ENCODE peak calls at places on chromosomes 2 and 18, in five cellular contexts. P, Q, D, V and L are unnamed samples.

GRCh38 chr2:226427538-226428307 is 371.9 kb downstream of the IRS1 start:
- DNase-seq in P (peak; percentile 92), Q (no peak), D (peak; percentile 95), V (peak; percentile 67), L (no peak)

GRCh38 chr2:39469807-39470206 is 32.7 kb upstream of the MAP4K3 start:
- DNase-seq in P (peak; percentile 54), Q (no peak), D (peak; percentile 58), V (peak; percentile 76), L (peak; percentile 20)

GRCh38 chr2:9897331-9897737 is 54.1 kb downstream of the TAF1B start:
- DNase-seq in P (peak; percentile 93), Q (peak; percentile 96), D (peak; percentile 95), V (peak; percentile 83), L (no peak)

GRCh38 chr2:191927991-191928390 is 81.1 kb upstream of the CAVIN2 start:
- DNase-seq in P (peak; percentile 79), Q (no peak), D (peak; percentile 92), V (no peak), L (no peak)

GRCh38 chr2:165373322-165374025 is 96.0 kb upstream of the CSRNP3 start:
- DNase-seq in P (no peak), Q (no peak), D (no peak), V (no peak), L (no peak)

GRCh38 chr18:78875268-78875997 is 104.2 kb upstream of the SALL3 start:
- DNase-seq in P (no peak), Q (peak; percentile 80), D (no peak), V (peak; percentile 5), L (no peak)

GRCh38 chr2:203909192-203909945 is 27.2 kb upstream of the ICOS start:
- DNase-seq in P (peak; percentile 79), Q (no peak), D (peak; percentile 78), V (peak; percentile 45), L (no peak)

GRCh38 chr2:120558892-120559291 is 176.8 kb upstream of the GLI2 start:
- DNase-seq in P (no peak), Q (no peak), D (no peak), V (no peak), L (no peak)

GRCh38 chr2:46547223-46548102 is 68.1 kb downstream of the TMEM247 start:
- DNase-seq in P (no peak), Q (no peak), D (no peak), V (no peak), L (no peak)

GRCh38 chr2:44981714-44982108 is 27.5 kb downstream of the SIX2 start:
- DNase-seq in P (peak; percentile 69), Q (no peak), D (peak; percentile 76), V (peak; percentile 72), L (peak; percentile 77)

GRCh38 chr2:162613839-162614238 is 224.7 kb downstream of the KCNH7 start:
- DNase-seq in P (no peak), Q (no peak), D (no peak), V (no peak), L (no peak)

GRCh38 chr2:168210216-168210897 is 37.0 kb downstream of the STK39 start:
- DNase-seq in P (peak; percentile 33), Q (no peak), D (no peak), V (no peak), L (no peak)

GRCh38 chr2:128268611-128269357 is 49.9 kb downstream of the HS6ST1 start:
- DNase-seq in P (no peak), Q (no peak), D (no peak), V (no peak), L (no peak)

GRCh38 chr2:160375802-160376469 is 117.7 kb downstream of the RBMS1 start:
- DNase-seq in P (peak; percentile 58), Q (no peak), D (peak; percentile 59), V (no peak), L (no peak)

GRCh38 chr2:43155842-43156511 is 70.4 kb downstream of the ZFP36L2 start:
- DNase-seq in P (no peak), Q (no peak), D (no peak), V (no peak), L (no peak)

GRCh38 chr2:56380861-56381260 is 197.1 kb downstream of the CCDC85A start:
- DNase-seq in P (peak; percentile 57), Q (no peak), D (no peak), V (no peak), L (no peak)

GRCh38 chr2:109032229-109032800 is 43.3 kb upstream of the EDAR start:
- DNase-seq in P (no peak), Q (no peak), D (no peak), V (no peak), L (no peak)

GRCh38 chr2:71863338-71863737 is 284.3 kb downstream of the CYP26B1 start:
- DNase-seq in P (no peak), Q (no peak), D (no peak), V (no peak), L (no peak)

GRCh38 chr2:55839182-55839819 is 84.3 kb downstream of the EFEMP1 start:
- DNase-seq in P (peak; percentile 50), Q (no peak), D (peak; percentile 42), V (peak; percentile 84), L (no peak)

GRCh38 chr18:52150050-52150449 is 189.9 kb upstream of the DCC start:
- DNase-seq in P (no peak), Q (no peak), D (no peak), V (peak; percentile 33), L (no peak)

GRCh38 chr2:21020668-21021288 is 23.1 kb downstream of the APOB start:
- DNase-seq in P (no peak), Q (no peak), D (no peak), V (no peak), L (no peak)

GRCh38 chr2:86352137-86352931 is 14.9 kb upstream of the REEP1 start:
- DNase-seq in P (no peak), Q (no peak), D (no peak), V (no peak), L (no peak)

GRCh38 chr2:236579746-236580315 is 10.2 kb downstream of the ACKR3 start:
- DNase-seq in P (no peak), Q (no peak), D (no peak), V (no peak), L (no peak)

GRCh38 chr2:42858140-42859005 is 66.0 kb upstream of the HAAO start:
- DNase-seq in P (no peak), Q (no peak), D (no peak), V (no peak), L (no peak)

GRCh38 chr18:75252136-75252535 is 41.5 kb downstream of the TSHZ1 start:
- DNase-seq in P (no peak), Q (no peak), D (no peak), V (no peak), L (no peak)

GRCh38 chr2:128187032-128187654 is 96.1 kb downstream of the UGGT1 start:
- DNase-seq in P (peak; percentile 70), Q (no peak), D (peak; percentile 77), V (no peak), L (no peak)

DNA sequence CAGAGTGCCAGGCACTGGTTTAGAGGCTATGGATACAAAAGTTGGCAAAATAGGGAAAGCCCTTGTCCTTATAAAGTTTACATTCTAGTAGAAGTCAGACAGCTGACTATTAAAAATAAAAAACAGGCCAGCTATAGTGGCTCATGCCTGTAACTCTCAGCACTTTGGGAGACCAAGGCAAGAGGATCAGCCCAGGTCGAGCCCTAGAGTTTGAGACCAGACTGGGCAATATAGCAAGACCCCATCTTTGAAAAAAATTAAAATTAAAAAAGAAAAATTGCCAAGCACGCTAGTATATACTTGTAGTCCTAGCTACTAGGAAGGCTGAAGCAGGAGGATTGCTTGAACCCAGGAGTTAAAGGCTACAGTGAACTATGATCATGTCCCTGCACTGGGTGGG is 12.5 kb downstream of the ERICH2 start:
- DNase-seq in P (no peak), Q (no peak), D (no peak), V (no peak), L (no peak)
- TF ChIP-seq CTCF in P (no peak), Q (no peak), D (no peak), V (no peak), L (no peak)

GRCh38 chr2:63488118-63488713 is 100.1 kb downstream of the WDPCP start:
- DNase-seq in P (peak; percentile 49), Q (no peak), D (peak; percentile 40), V (peak; percentile 29), L (peak; percentile 33)
- TF ChIP-seq CTCF in P (peak; percentile 82), Q (peak; percentile 19), D (peak; percentile 82), V (peak; percentile 74), L (peak; percentile 66)

GRCh38 chr2:220192994-220193753 is 565.7 kb downstream of the SLC4A3 start:
- DNase-seq in P (no peak), Q (no peak), D (peak; percentile 35), V (peak; percentile 26), L (no peak)
- TF ChIP-seq CTCF in P (no peak), Q (no peak), D (no peak), V (no peak), L (no peak)

GRCh38 chr2:79876430-79876829 is 363.6 kb downstream of the CTNNA2 start:
- DNase-seq in P (peak; percentile 3), Q (no peak), D (peak; percentile 2), V (peak; percentile 8), L (peak; percentile 28)
- TF ChIP-seq CTCF in P (peak; percentile 40), Q (no peak), D (peak; percentile 53), V (peak; percentile 13), L (peak; percentile 40)